ENCODE peak calls at places on chromosomes 2 and 18, in five cellular contexts. A, F, R, Q and C are unnamed samples.

GRCh38 chr2:71494523-71495155 is 41.3 kb downstream of the DYSF start:
- DNase-seq in A (no peak), F (no peak), R (no peak), Q (no peak), C (no peak)

GRCh38 chr2:47052847-47053246 is 102.3 kb downstream of the STPG4 start:
- DNase-seq in A (no peak), F (no peak), R (no peak), Q (no peak), C (no peak)

GRCh38 chr2:35929551-35929950 is 426.0 kb upstream of the CRIM1 start:
- DNase-seq in A (no peak), F (no peak), R (no peak), Q (no peak), C (no peak)

GRCh38 chr2:217909156-217909820 is 93.5 kb downstream of the TNS1 start:
- DNase-seq in A (no peak), F (no peak), R (no peak), Q (no peak), C (no peak)

GRCh38 chr2:59664946-59665345 is 888.5 kb downstream of the BCL11A start:
- DNase-seq in A (no peak), F (no peak), R (no peak), Q (no peak), C (no peak)

GRCh38 chr2:44152865-44153264 is 15.8 kb upstream of the PPM1B start:
- DNase-seq in A (no peak), F (no peak), R (no peak), Q (no peak), C (no peak)

GRCh38 chr2:240463866-240464481 is 28.5 kb downstream of the GPC1 start:
- DNase-seq in A (peak; percentile 8), F (no peak), R (no peak), Q (no peak), C (no peak)

GRCh38 chr2:25362564-25363145 is 20.9 kb upstream of the DNMT3A start:
- DNase-seq in A (no peak), F (no peak), R (peak; percentile 87), Q (no peak), C (no peak)

GRCh38 chr2:135951071-135951583 is 34.3 kb downstream of the DARS1 start:
- DNase-seq in A (no peak), F (no peak), R (no peak), Q (no peak), C (no peak)

GRCh38 chr2:179235463-179236108 is 29.0 kb downstream of the SESTD1 start:
- DNase-seq in A (no peak), F (no peak), R (no peak), Q (no peak), C (no peak)

GRCh38 chr2:174112073-174112472 is 136.3 kb downstream of the OLA1 start:
- DNase-seq in A (no peak), F (no peak), R (no peak), Q (no peak), C (no peak)

GRCh38 chr2:184646177-184646576 is 47.8 kb downstream of the ZNF804A start:
- DNase-seq in A (no peak), F (peak; percentile 57), R (no peak), Q (peak; percentile 17), C (no peak)

GRCh38 chr18:67417864-67418523 is 98.5 kb downstream of the DSEL start:
- DNase-seq in A (no peak), F (no peak), R (no peak), Q (no peak), C (no peak)

GRCh38 chr2:172021955-172022354 is 22.2 kb downstream of the METAP1D start:
- DNase-seq in A (no peak), F (no peak), R (no peak), Q (no peak), C (no peak)

GRCh38 chr18:22167091-22167470 is 2.3 kb upstream of the GATA6 start:
- DNase-seq in A (no peak), F (no peak), R (no peak), Q (no peak), C (no peak)

GRCh38 chr2:6384341-6384740 is 481.4 kb downstream of the CMPK2 start:
- DNase-seq in A (no peak), F (no peak), R (no peak), Q (no peak), C (no peak)

GRCh38 chr18:41959045-41959444 is 4.0 kb downstream of the PIK3C3 start:
- DNase-seq in A (no peak), F (no peak), R (no peak), Q (no peak), C (no peak)

GRCh38 chr2:74573747-74574562 is 19.4 kb downstream of the DOK1 start:
- DNase-seq in A (no peak), F (no peak), R (peak; percentile 51), Q (no peak), C (no peak)

GRCh38 chr2:189698020-189698887 is 23.8 kb downstream of the ANKAR start:
- DNase-seq in A (no peak), F (no peak), R (no peak), Q (no peak), C (no peak)

GRCh38 chr2:3105814-3106569 is 271.6 kb downstream of the EIPR1 start:
- DNase-seq in A (no peak), F (no peak), R (no peak), Q (no peak), C (no peak)

GRCh38 chr2:79040967-79041582 is 15.6 kb downstream of the REG3G start:
- DNase-seq in A (no peak), F (no peak), R (no peak), Q (no peak), C (no peak)

GRCh38 chr2:205733648-205734047 is 51.3 kb downstream of the NRP2 start:
- DNase-seq in A (no peak), F (no peak), R (no peak), Q (no peak), C (no peak)

GRCh38 chr2:143802242-143802641 is 673.0 kb downstream of the ARHGAP15 start:
- DNase-seq in A (no peak), F (peak; percentile 64), R (no peak), Q (peak; percentile 31), C (no peak)

GRCh38 chr2:126657146-126657635 is 1.2 kb downstream of the GYPC start:
- DNase-seq in A (no peak), F (no peak), R (no peak), Q (peak; percentile 83), C (no peak)

GRCh38 chr18:32669549-32670165 is 103.2 kb downstream of the KLHL14 start:
- DNase-seq in A (no peak), F (no peak), R (no peak), Q (no peak), C (no peak)

GRCh38 chr2:676647-677055 is 555 bp downstream of the TMEM18 start:
- DNase-seq in A (peak; percentile 99), F (peak; percentile 91), R (peak; percentile 98), Q (peak; percentile 85), C (peak; percentile 97)

GRCh38 chr2:95057535-95058453 is 32.3 kb downstream of the MAL start:
- DNase-seq in A (peak; percentile 69), F (no peak), R (no peak), Q (no peak), C (peak; percentile 77)

GRCh38 chr2:109254174-109254904 is 125.3 kb downstream of the SH3RF3 start:
- DNase-seq in A (no peak), F (no peak), R (peak; percentile 28), Q (no peak), C (no peak)

GRCh38 chr2:159399716-159400525 is 113.4 kb upstream of the WDSUB1 start:
- DNase-seq in A (no peak), F (no peak), R (no peak), Q (no peak), C (no peak)

GRCh38 chr2:7077660-7078278 is 160.6 kb downstream of the RNF144A start:
- DNase-seq in A (no peak), F (no peak), R (no peak), Q (no peak), C (no peak)

GRCh38 chr2:23430263-23430662 is 45.3 kb downstream of the KLHL29 start:
- DNase-seq in A (no peak), F (no peak), R (no peak), Q (peak; percentile 87), C (no peak)

GRCh38 chr2:222554511-222554910 is 101.4 kb downstream of the FARSB start:
- DNase-seq in A (no peak), F (no peak), R (no peak), Q (no peak), C (no peak)

GRCh38 chr2:146579154-146579930 is 1265.5 kb upstream of the ACVR2A start:
- DNase-seq in A (no peak), F (no peak), R (no peak), Q (peak; percentile 21), C (no peak)

GRCh38 chr2:168723494-168723893 is 78.9 kb upstream of the NOSTRIN start:
- DNase-seq in A (no peak), F (no peak), R (no peak), Q (no peak), C (no peak)